ENCODE peak calls at places on chromosomes 4 and X, in seven cellular contexts. One of them, this sample, is unnamed.

GRCh38 chrX:74383611-74384010 is 37.7 kb upstream of the SLC16A2 start:
- DNase-seq in tibial artery: no peak
- DNase-seq in BE2C: peak; percentile 8
- DNase-seq in uterus: peak; percentile 21
- DNase-seq in lung: peak; percentile 30
- DNase-seq in cardiac fibroblast: peak; percentile 64
- DNase-seq in ovary: peak; percentile 15
- DNase-seq in this sample: peak; percentile 20

GRCh38 chrX:48957477-48957826 is at the start of gene OTUD5:
- DNase-seq in cardiac fibroblast: no peak
- DNase-seq in BE2C: peak; percentile 68
- DNase-seq in ovary: peak; percentile 68
- DNase-seq in uterus: peak; percentile 68
- DNase-seq in tibial artery: peak; percentile 79
- DNase-seq in lung: peak; percentile 65
- DNase-seq in this sample: no peak

GRCh38 chr4:87985097-87985886 is 9.8 kb downstream of the SPP1 start:
- DNase-seq in ovary: no peak
- DNase-seq in tibial artery: peak; percentile 73
- DNase-seq in uterus: no peak
- DNase-seq in lung: peak; percentile 43
- DNase-seq in BE2C: peak; percentile 52
- DNase-seq in cardiac fibroblast: peak; percentile 46
- DNase-seq in this sample: no peak

GRCh38 chr4:184370711-184371389 is 103.5 kb downstream of the IRF2 start:
- DNase-seq in cardiac fibroblast: peak; percentile 31
- DNase-seq in tibial artery: no peak
- DNase-seq in lung: no peak
- DNase-seq in ovary: peak; percentile 41
- DNase-seq in uterus: no peak
- DNase-seq in BE2C: no peak
- DNase-seq in this sample: no peak

GRCh38 chr4:108270466-108271450 is 102.0 kb upstream of the LEF1 start:
- DNase-seq in tibial artery: no peak
- DNase-seq in ovary: no peak
- DNase-seq in BE2C: no peak
- DNase-seq in uterus: no peak
- DNase-seq in lung: no peak
- DNase-seq in cardiac fibroblast: peak; percentile 45
- DNase-seq in this sample: peak; percentile 75

GRCh38 chr4:75542824-75543223 is 13.0 kb upstream of the ODAPH start:
- DNase-seq in uterus: no peak
- DNase-seq in tibial artery: no peak
- DNase-seq in BE2C: no peak
- DNase-seq in lung: no peak
- DNase-seq in ovary: no peak
- DNase-seq in cardiac fibroblast: peak; percentile 95
- DNase-seq in this sample: no peak

GRCh38 chr4:24915121-24915922 is 2.5 kb upstream of the CCDC149 start:
- DNase-seq in lung: no peak
- DNase-seq in ovary: no peak
- DNase-seq in tibial artery: no peak
- DNase-seq in uterus: no peak
- DNase-seq in BE2C: no peak
- DNase-seq in cardiac fibroblast: peak; percentile 18
- DNase-seq in this sample: no peak

GRCh38 chr4:6030679-6031078 is 12.4 kb upstream of the C4orf50 start:
- DNase-seq in tibial artery: no peak
- DNase-seq in BE2C: no peak
- DNase-seq in lung: no peak
- DNase-seq in uterus: no peak
- DNase-seq in cardiac fibroblast: no peak
- DNase-seq in ovary: no peak
- DNase-seq in this sample: no peak

GRCh38 chrX:16603822-16604221 is 46.1 kb upstream of the S100G start:
- DNase-seq in cardiac fibroblast: peak; percentile 33
- DNase-seq in ovary: no peak
- DNase-seq in BE2C: no peak
- DNase-seq in tibial artery: no peak
- DNase-seq in lung: no peak
- DNase-seq in uterus: no peak
- DNase-seq in this sample: no peak

GRCh38 chrX:148649145-148649645 is 148.8 kb downstream of the AFF2 start:
- DNase-seq in tibial artery: no peak
- DNase-seq in uterus: no peak
- DNase-seq in BE2C: no peak
- DNase-seq in lung: no peak
- DNase-seq in cardiac fibroblast: no peak
- DNase-seq in ovary: no peak
- DNase-seq in this sample: no peak

GRCh38 chrX:118355225-118355920 is 9.5 kb downstream of the WDR44 start:
- DNase-seq in BE2C: no peak
- DNase-seq in ovary: no peak
- DNase-seq in tibial artery: no peak
- DNase-seq in cardiac fibroblast: no peak
- DNase-seq in lung: no peak
- DNase-seq in uterus: no peak
- DNase-seq in this sample: no peak

GRCh38 chr4:115424852-115425251 is 311.4 kb upstream of the NDST4 start:
- DNase-seq in lung: no peak
- DNase-seq in ovary: no peak
- DNase-seq in cardiac fibroblast: no peak
- DNase-seq in tibial artery: no peak
- DNase-seq in BE2C: no peak
- DNase-seq in uterus: no peak
- DNase-seq in this sample: no peak

GRCh38 chr4:78622253-78622979 is 70.8 kb downstream of the ANXA3 start:
- DNase-seq in lung: no peak
- DNase-seq in BE2C: no peak
- DNase-seq in uterus: no peak
- DNase-seq in cardiac fibroblast: peak; percentile 50
- DNase-seq in tibial artery: no peak
- DNase-seq in ovary: no peak
- DNase-seq in this sample: peak; percentile 19

GRCh38 chr4:137420901-137421384 is 111.4 kb downstream of the PCDH18 start:
- DNase-seq in cardiac fibroblast: no peak
- DNase-seq in lung: no peak
- DNase-seq in tibial artery: no peak
- DNase-seq in ovary: no peak
- DNase-seq in BE2C: no peak
- DNase-seq in uterus: no peak
- DNase-seq in this sample: no peak

GRCh38 chr4:16250665-16251365 is 24.5 kb upstream of the TAPT1 start:
- DNase-seq in ovary: no peak
- DNase-seq in BE2C: no peak
- DNase-seq in lung: no peak
- DNase-seq in tibial artery: no peak
- DNase-seq in uterus: no peak
- DNase-seq in cardiac fibroblast: peak; percentile 35
- DNase-seq in this sample: no peak

GRCh38 chr4:135371137-135371536 is 1169.5 kb upstream of the PABPC4L start:
- DNase-seq in ovary: no peak
- DNase-seq in lung: no peak
- DNase-seq in uterus: no peak
- DNase-seq in cardiac fibroblast: no peak
- DNase-seq in BE2C: peak; percentile 60
- DNase-seq in tibial artery: no peak
- DNase-seq in this sample: no peak

GRCh38 chr4:7828926-7829325 is 110.7 kb downstream of the AFAP1 start:
- DNase-seq in lung: no peak
- DNase-seq in tibial artery: no peak
- DNase-seq in BE2C: no peak
- DNase-seq in cardiac fibroblast: peak; percentile 93
- DNase-seq in uterus: no peak
- DNase-seq in ovary: no peak
- DNase-seq in this sample: no peak

GRCh38 chrX:103531002-103531401 is 11.7 kb upstream of the RAB40A start:
- DNase-seq in tibial artery: no peak
- DNase-seq in lung: no peak
- DNase-seq in uterus: no peak
- DNase-seq in ovary: no peak
- DNase-seq in cardiac fibroblast: peak; percentile 86
- DNase-seq in BE2C: no peak
- DNase-seq in this sample: peak; percentile 66

GRCh38 chr4:77308843-77309242 is 151.8 kb downstream of the CCNG2 start:
- DNase-seq in ovary: no peak
- DNase-seq in uterus: no peak
- DNase-seq in tibial artery: no peak
- DNase-seq in BE2C: no peak
- DNase-seq in lung: no peak
- DNase-seq in cardiac fibroblast: peak; percentile 46
- DNase-seq in this sample: no peak

GRCh38 chrX:41381685-41382084 is 47.7 kb downstream of the DDX3X start:
- DNase-seq in cardiac fibroblast: peak; percentile 82
- DNase-seq in ovary: no peak
- DNase-seq in BE2C: peak; percentile 68
- DNase-seq in lung: no peak
- DNase-seq in uterus: peak; percentile 18
- DNase-seq in tibial artery: peak; percentile 69
- DNase-seq in this sample: peak; percentile 41

GRCh38 chrX:132480581-132481203 is 8.1 kb downstream of the MBNL3 start:
- DNase-seq in lung: peak; percentile 29
- DNase-seq in uterus: peak; percentile 24
- DNase-seq in cardiac fibroblast: peak; percentile 42
- DNase-seq in ovary: peak; percentile 10
- DNase-seq in BE2C: no peak
- DNase-seq in tibial artery: no peak
- DNase-seq in this sample: peak; percentile 85

DNA sequence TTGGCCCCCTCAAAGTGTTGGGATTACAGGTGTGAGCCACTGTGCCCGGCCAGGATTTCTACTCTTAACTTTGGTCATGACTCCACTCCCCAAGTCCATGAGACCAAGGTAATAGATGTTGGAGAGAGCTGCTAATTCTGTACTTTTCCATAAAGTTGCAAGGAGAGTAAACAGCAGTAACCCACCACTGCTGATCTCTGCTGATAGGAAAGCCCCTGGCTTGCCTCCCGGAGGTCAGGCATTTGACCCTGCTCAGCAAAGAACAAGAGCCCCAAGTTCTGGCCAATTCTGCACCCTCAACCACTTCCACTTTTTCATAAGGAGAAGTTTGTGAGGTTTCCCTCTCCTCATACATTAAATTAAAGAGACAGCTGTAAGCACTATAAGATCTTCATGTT is 143.0 kb downstream of the RASL11B start:
- DNase-seq in lung: no peak
- DNase-seq in BE2C: no peak
- DNase-seq in ovary: no peak
- DNase-seq in cardiac fibroblast: no peak
- DNase-seq in uterus: no peak
- DNase-seq in tibial artery: no peak
- DNase-seq in this sample: no peak
- TF ChIP-seq CTCF in lung: no peak
- TF ChIP-seq CTCF in BE2C: no peak
- TF ChIP-seq CTCF in ovary: no peak
- TF ChIP-seq CTCF in cardiac fibroblast: no peak
- TF ChIP-seq CTCF in uterus: no peak
- TF ChIP-seq CTCF in tibial artery: no peak
- TF ChIP-seq CTCF in this sample: no peak

DNA sequence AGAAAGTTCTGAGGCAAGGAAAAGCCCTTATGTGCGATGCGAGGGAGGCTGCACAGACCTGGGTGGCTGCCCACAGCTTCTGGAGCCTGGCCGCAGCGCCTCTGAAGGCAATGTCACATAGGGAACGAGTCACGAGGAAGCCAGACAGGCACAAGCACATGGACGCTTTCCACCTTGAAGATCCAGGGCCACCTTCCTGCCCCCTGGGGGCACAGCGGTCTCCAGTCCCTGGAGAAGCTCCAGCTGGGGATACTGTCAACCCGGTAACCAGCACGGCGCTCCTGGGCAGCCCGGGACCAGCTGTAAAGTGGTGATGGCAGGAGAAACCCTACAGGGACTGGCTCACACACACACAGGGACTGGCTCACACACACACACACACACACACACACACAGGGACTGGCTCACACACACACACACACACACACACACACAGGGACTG is 69.7 kb downstream of the MTNR1A start:
- DNase-seq in ovary: no peak
- DNase-seq in uterus: peak; percentile 17
- DNase-seq in BE2C: peak; percentile 29
- DNase-seq in tibial artery: peak; percentile 66
- DNase-seq in cardiac fibroblast: peak; percentile 17
- DNase-seq in lung: no peak
- DNase-seq in this sample: peak; percentile 5
- H3K4me3 ChIP-seq in ovary: peak overlapping the region; percentile 18
- H3K4me3 ChIP-seq in uterus: peak overlapping the region; percentile 19
- H3K4me3 ChIP-seq in BE2C: peak overlapping the region; percentile 39
- H3K4me3 ChIP-seq in tibial artery: peak overlapping the region; percentile 43
- H3K4me3 ChIP-seq in cardiac fibroblast: peak overlapping the region; percentile 33
- H3K4me3 ChIP-seq in lung: no peak overlapping the region
- H3K4me3 ChIP-seq in this sample: peak overlapping the region; percentile 30

GRCh38 chr4:26069218-26069617 is 155.2 kb downstream of the SMIM20 start:
- DNase-seq in ovary: no peak
- DNase-seq in BE2C: no peak
- DNase-seq in tibial artery: no peak
- DNase-seq in cardiac fibroblast: peak; percentile 66
- DNase-seq in uterus: no peak
- DNase-seq in lung: no peak
- DNase-seq in this sample: no peak
- TF ChIP-seq CTCF in ovary: no peak
- TF ChIP-seq CTCF in BE2C: peak; percentile 34
- TF ChIP-seq CTCF in tibial artery: no peak
- TF ChIP-seq CTCF in cardiac fibroblast: peak; percentile 60
- TF ChIP-seq CTCF in uterus: no peak
- TF ChIP-seq CTCF in lung: peak; percentile 12
- TF ChIP-seq CTCF in this sample: peak; percentile 59

GRCh38 chr4:40119344-40119743 is 62.7 kb downstream of the N4BP2 start:
- DNase-seq in ovary: no peak
- DNase-seq in tibial artery: no peak
- DNase-seq in uterus: no peak
- DNase-seq in BE2C: no peak
- DNase-seq in lung: no peak
- DNase-seq in cardiac fibroblast: no peak
- DNase-seq in this sample: no peak

GRCh38 chr4:40122941-40123340 is 66.3 kb downstream of the N4BP2 start:
- DNase-seq in ovary: no peak
- DNase-seq in lung: no peak
- DNase-seq in tibial artery: no peak
- DNase-seq in BE2C: no peak
- DNase-seq in cardiac fibroblast: no peak
- DNase-seq in uterus: no peak
- DNase-seq in this sample: no peak

GRCh38 chr4:40124690-40125089 is 68.0 kb downstream of the N4BP2 start:
- DNase-seq in BE2C: no peak
- DNase-seq in tibial artery: no peak
- DNase-seq in ovary: no peak
- DNase-seq in uterus: no peak
- DNase-seq in cardiac fibroblast: no peak
- DNase-seq in lung: no peak
- DNase-seq in this sample: no peak

DNA sequence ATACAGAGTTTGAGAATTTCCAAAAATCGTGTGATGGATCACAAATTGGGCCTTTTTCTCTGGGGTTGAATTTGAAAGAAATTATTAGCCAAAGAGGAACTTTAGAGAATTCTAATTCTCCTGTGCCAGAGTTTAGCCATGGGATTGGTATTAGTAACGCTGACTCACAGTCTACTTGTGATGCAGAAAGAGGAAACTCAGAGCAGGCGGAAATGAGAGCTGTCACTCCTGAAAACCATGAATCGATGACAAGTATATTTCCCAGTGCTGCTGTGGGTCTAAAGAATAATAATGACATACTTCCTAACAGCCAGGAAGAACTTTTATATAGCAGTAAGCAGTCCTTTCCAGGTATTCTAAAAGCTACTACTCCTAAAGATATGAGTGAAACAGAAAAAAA is 64.9 kb downstream of the N4BP2 start:
- DNase-seq in lung: no peak
- DNase-seq in uterus: no peak
- DNase-seq in cardiac fibroblast: peak; percentile 83
- DNase-seq in BE2C: no peak
- DNase-seq in tibial artery: no peak
- DNase-seq in ovary: no peak
- DNase-seq in this sample: no peak
- H3K4me3 ChIP-seq in lung: no peak overlapping the region
- H3K4me3 ChIP-seq in uterus: no peak overlapping the region
- H3K4me3 ChIP-seq in cardiac fibroblast: no peak overlapping the region
- H3K4me3 ChIP-seq in BE2C: no peak overlapping the region
- H3K4me3 ChIP-seq in tibial artery: no peak overlapping the region
- H3K4me3 ChIP-seq in ovary: no peak overlapping the region
- H3K4me3 ChIP-seq in this sample: no peak overlapping the region

This sample was measured in HFF-Myc.